ENCODE peak calls at places on chromosomes 4 and X, in four cellular contexts. One of them, this sample, is unnamed.

GRCh38 chrX:123336666-123337065 is 152.6 kb downstream of the GRIA3 start:
- DNase-seq in NCI-H2081: no peak
- DNase-seq in brain microvascular endothelial cell: no peak
- DNase-seq in fibroblast of pulmonary artery: no peak
- DNase-seq in this sample: no peak

GRCh38 chrX:14027511-14028019 is 2.1 kb downstream of the GEMIN8 start:
- DNase-seq in NCI-H2081: no peak
- DNase-seq in brain microvascular endothelial cell: peak
- DNase-seq in fibroblast of pulmonary artery: peak
- DNase-seq in this sample: no peak

GRCh38 chr4:2836391-2836859 is 7.2 kb upstream of the ADD1 start:
- DNase-seq in NCI-H2081: no peak
- DNase-seq in brain microvascular endothelial cell: no peak
- DNase-seq in fibroblast of pulmonary artery: no peak
- DNase-seq in this sample: no peak

GRCh38 chrX:6226053-6226645 is 2.5 kb downstream of the NLGN4X start:
- DNase-seq in brain microvascular endothelial cell: no peak
- DNase-seq in fibroblast of pulmonary artery: no peak
- DNase-seq in NCI-H2081: no peak
- DNase-seq in this sample: no peak

GRCh38 chr4:119655111-119655837 is 26.7 kb upstream of the PDE5A start:
- DNase-seq in NCI-H2081: no peak
- DNase-seq in fibroblast of pulmonary artery: no peak
- DNase-seq in brain microvascular endothelial cell: no peak
- DNase-seq in this sample: no peak

GRCh38 chr4:38663021-38663800 is 788 bp upstream of the KLF3 start:
- DNase-seq in brain microvascular endothelial cell: no peak
- DNase-seq in fibroblast of pulmonary artery: peak
- DNase-seq in NCI-H2081: peak
- DNase-seq in this sample: no peak

GRCh38 chrX:110045421-110045820 is 42.5 kb downstream of the TMEM164 start:
- DNase-seq in brain microvascular endothelial cell: no peak
- DNase-seq in fibroblast of pulmonary artery: no peak
- DNase-seq in NCI-H2081: peak
- DNase-seq in this sample: peak

GRCh38 chrX:130704053-130705038 is 198.7 kb downstream of the ENOX2 start:
- DNase-seq in fibroblast of pulmonary artery: peak
- DNase-seq in brain microvascular endothelial cell: peak
- DNase-seq in NCI-H2081: no peak
- DNase-seq in this sample: no peak

GRCh38 chr4:82491251-82491960 is 61.0 kb downstream of the ENOPH1 start:
- DNase-seq in fibroblast of pulmonary artery: no peak
- DNase-seq in NCI-H2081: peak
- DNase-seq in brain microvascular endothelial cell: no peak
- DNase-seq in this sample: peak

GRCh38 chr4:159178147-159178541 is 75.3 kb downstream of the RAPGEF2 start:
- DNase-seq in fibroblast of pulmonary artery: peak
- DNase-seq in brain microvascular endothelial cell: no peak
- DNase-seq in NCI-H2081: no peak
- DNase-seq in this sample: no peak

GRCh38 chr4:152689615-152690501 is 10.1 kb upstream of the TMEM154 start:
- DNase-seq in fibroblast of pulmonary artery: no peak
- DNase-seq in NCI-H2081: no peak
- DNase-seq in brain microvascular endothelial cell: no peak
- DNase-seq in this sample: no peak

GRCh38 chr4:66972087-66972486 is 573.2 kb downstream of the CENPC start:
- DNase-seq in brain microvascular endothelial cell: no peak
- DNase-seq in fibroblast of pulmonary artery: peak
- DNase-seq in NCI-H2081: no peak
- DNase-seq in this sample: no peak

GRCh38 chr4:21801661-21802355 is 146.8 kb downstream of the KCNIP4 start:
- DNase-seq in fibroblast of pulmonary artery: peak
- DNase-seq in brain microvascular endothelial cell: no peak
- DNase-seq in NCI-H2081: no peak
- DNase-seq in this sample: no peak

GRCh38 chrX:13607356-13607995 is 38.1 kb downstream of the EGFL6 start:
- DNase-seq in NCI-H2081: no peak
- DNase-seq in brain microvascular endothelial cell: no peak
- DNase-seq in fibroblast of pulmonary artery: no peak
- DNase-seq in this sample: no peak

GRCh38 chr4:176601156-176601555 is 191.6 kb downstream of the VEGFC start:
- DNase-seq in brain microvascular endothelial cell: peak
- DNase-seq in NCI-H2081: no peak
- DNase-seq in fibroblast of pulmonary artery: peak
- DNase-seq in this sample: no peak

GRCh38 chr4:69088473-69088872 is 7.8 kb upstream of the UGT2B7 start:
- DNase-seq in fibroblast of pulmonary artery: no peak
- DNase-seq in NCI-H2081: no peak
- DNase-seq in brain microvascular endothelial cell: no peak
- DNase-seq in this sample: no peak

GRCh38 chr4:102610007-102610406 is 108.8 kb downstream of the NFKB1 start:
- DNase-seq in NCI-H2081: no peak
- DNase-seq in fibroblast of pulmonary artery: peak
- DNase-seq in brain microvascular endothelial cell: peak
- DNase-seq in this sample: no peak

GRCh38 chr4:18844726-18845125 is 823.2 kb upstream of the LCORL start:
- DNase-seq in NCI-H2081: no peak
- DNase-seq in brain microvascular endothelial cell: peak
- DNase-seq in fibroblast of pulmonary artery: peak
- DNase-seq in this sample: no peak

GRCh38 chr4:55435136-55435535 is 39.4 kb downstream of the TMEM165 start:
- DNase-seq in fibroblast of pulmonary artery: peak
- DNase-seq in brain microvascular endothelial cell: no peak
- DNase-seq in NCI-H2081: no peak
- DNase-seq in this sample: no peak

GRCh38 chr4:26717332-26717731 is 133.4 kb downstream of the TBC1D19 start:
- DNase-seq in brain microvascular endothelial cell: peak
- DNase-seq in NCI-H2081: no peak
- DNase-seq in fibroblast of pulmonary artery: peak
- DNase-seq in this sample: no peak

GRCh38 chrX:69158166-69159040 is 6.8 kb downstream of the PJA1 start:
- DNase-seq in fibroblast of pulmonary artery: peak
- DNase-seq in brain microvascular endothelial cell: peak
- DNase-seq in NCI-H2081: peak
- DNase-seq in this sample: peak

GRCh38 chr4:100721077-100721476 is 203.3 kb upstream of the EMCN start:
- DNase-seq in fibroblast of pulmonary artery: no peak
- DNase-seq in NCI-H2081: peak
- DNase-seq in brain microvascular endothelial cell: no peak
- DNase-seq in this sample: no peak